ENCODE peak calls at places on chromosome 11, in four cellular contexts. H is left colon; M is stimulated activated CD4-positive, alpha-beta T cell treated with anti-CD3 and anti-CD28 coated beads, Interleukin-4, amount 100 ng/mL, for 48 hours; Z is GM13977. B is an unnamed sample.

GRCh38 chr11:64248578-64248977 is 1.8 kb upstream of the PPP1R14B start:
- DNase-seq in H (no peak), M (no peak), Z (no peak), B (no peak)

GRCh38 chr11:38538866-38539651 is 1941.0 kb upstream of the RAG2 start:
- DNase-seq in H (no peak), M (no peak), Z (no peak), B (no peak)

GRCh38 chr11:3130269-3131071 is 34.6 kb downstream of the OSBPL5 start:
- DNase-seq in H (no peak), M (no peak), Z (no peak), B (no peak)

GRCh38 chr11:1953489-1954284 is 6.6 kb downstream of the MRPL23 start:
- DNase-seq in H (peak), M (no peak), Z (no peak), B (no peak)

GRCh38 chr11:13118194-13118593 is 109.1 kb downstream of the RASSF10 start:
- DNase-seq in H (no peak), M (no peak), Z (no peak), B (no peak)

GRCh38 chr11:11036185-11037161 is 178.6 kb upstream of the ZBED5 start:
- DNase-seq in H (peak), M (no peak), Z (peak), B (peak)

GRCh38 chr11:48341466-48341865 is 16.7 kb downstream of the OR4C3 start:
- DNase-seq in H (no peak), M (no peak), Z (no peak), B (peak)

GRCh38 chr11:122146475-122146874 is 30.5 kb upstream of the BLID start:
- DNase-seq in H (no peak), M (no peak), Z (no peak), B (no peak)

GRCh38 chr11:69087811-69088210 is 39.1 kb downstream of the TPCN2 start:
- DNase-seq in H (no peak), M (no peak), Z (no peak), B (no peak)

GRCh38 chr11:69167916-69168691 is 12.4 kb downstream of the SMIM38 start:
- DNase-seq in H (no peak), M (no peak), Z (no peak), B (no peak)

GRCh38 chr11:36487619-36488018 is 22.5 kb downstream of the TRAF6 start:
- DNase-seq in H (no peak), M (no peak), Z (no peak), B (no peak)

GRCh38 chr11:61725632-61726280 is 26.7 kb upstream of the MYRF start:
- DNase-seq in H (no peak), M (no peak), Z (no peak), B (no peak)

GRCh38 chr11:98979212-98979611 is 41.5 kb upstream of the CNTN5 start:
- DNase-seq in H (no peak), M (no peak), Z (no peak), B (no peak)

GRCh38 chr11:83284501-83285051 is 1.6 kb downstream of the CCDC90B start:
- DNase-seq in H (no peak), M (no peak), Z (no peak), B (no peak)

GRCh38 chr11:32152821-32153220 is 61.9 kb downstream of the RCN1 start:
- DNase-seq in H (no peak), M (no peak), Z (no peak), B (no peak)

GRCh38 chr11:109109916-109110315 is 312.1 kb upstream of the C11orf87 start:
- DNase-seq in H (no peak), M (no peak), Z (no peak), B (no peak)